ENCODE peak calls at places on chromosome 17, in six cellular contexts. H, J, W, Y, Q and L are unnamed samples.

GRCh38 chr17:47076171-47076570 is 97.1 kb upstream of the RPRML start:
- DNase-seq in Q (no peak), W (no peak), H (no peak), J (peak; percentile 73), Y (no peak), L (no peak)

GRCh38 chr17:48054238-48055185 is 6.4 kb downstream of the NFE2L1 start:
- DNase-seq in H (peak; percentile 100), J (peak; percentile 60), W (peak; percentile 93), Q (peak; percentile 26), Y (peak; percentile 98), L (peak; percentile 93)

GRCh38 chr17:50725769-50726655 is 6.6 kb downstream of the LUC7L3 start:
- DNase-seq in Y (no peak), W (no peak), H (no peak), Q (no peak), J (no peak), L (no peak)

GRCh38 chr17:45345554-45346254 is 28.9 kb upstream of the MAP3K14 start:
- DNase-seq in H (no peak), W (peak; percentile 69), Y (no peak), Q (no peak), J (peak; percentile 88), L (no peak)

GRCh38 chr17:67717192-67717623 is 528 bp upstream of the NOL11 start:
- DNase-seq in Y (no peak), W (no peak), Q (no peak), H (no peak), J (no peak), L (no peak)

GRCh38 chr17:76176701-76177574 is 35.9 kb upstream of the FOXJ1 start:
- DNase-seq in H (peak; percentile 63), J (no peak), Q (no peak), Y (no peak), W (no peak), L (no peak)

GRCh38 chr17:48542956-48543853 is 1.7 kb downstream of the HOXB2 start:
- DNase-seq in J (peak; percentile 67), Y (no peak), Q (peak; percentile 82), H (peak; percentile 79), W (peak; percentile 66), L (no peak)

GRCh38 chr17:31296156-31296555 is 883 bp downstream of the OMG start:
- DNase-seq in Q (no peak), J (no peak), Y (no peak), H (no peak), W (no peak), L (no peak)

GRCh38 chr17:36849871-36850348 is 87.4 kb upstream of the LHX1 start:
- DNase-seq in J (peak; percentile 63), Q (no peak), H (no peak), Y (no peak), W (peak; percentile 86), L (no peak)

GRCh38 chr17:80264048-80264792 is 3.6 kb downstream of the RNF213 start:
- DNase-seq in H (no peak), Y (no peak), Q (no peak), J (no peak), W (no peak), L (no peak)

GRCh38 chr17:58783380-58783779 is 27.7 kb downstream of the PPM1E start:
- DNase-seq in J (no peak), Q (no peak), H (no peak), Y (no peak), W (no peak), L (no peak)

GRCh38 chr17:9928601-9929341 is 23.7 kb upstream of the RCVRN start:
- DNase-seq in W (peak; percentile 95), J (peak; percentile 96), Y (peak; percentile 41), Q (peak; percentile 66), H (peak; percentile 80), L (peak; percentile 46)

GRCh38 chr17:78785011-78785662 is 3.1 kb upstream of the CYTH1 start:
- DNase-seq in H (no peak), W (no peak), J (no peak), Y (no peak), Q (no peak), L (no peak)

GRCh38 chr17:50541402-50541915 is 5.5 kb upstream of the SPATA20 start:
- DNase-seq in Y (no peak), Q (no peak), H (no peak), J (no peak), W (no peak), L (no peak)

GRCh38 chr17:79046501-79047280 is 22.7 kb downstream of the C1QTNF1 start:
- DNase-seq in W (no peak), Q (no peak), J (no peak), Y (no peak), H (no peak), L (no peak)

GRCh38 chr17:48510761-48511604 is 19.8 kb downstream of the HOXB1 start:
- DNase-seq in W (no peak), Q (peak; percentile 50), Y (no peak), H (no peak), J (peak; percentile 71), L (no peak)

GRCh38 chr17:45248132-45248936 is 13.6 kb downstream of the SPATA32 start:
- DNase-seq in H (peak; percentile 91), J (no peak), Q (peak; percentile 40), W (no peak), Y (no peak), L (peak; percentile 47)

GRCh38 chr17:76240461-76241204 is at the start of gene RNF157:
- DNase-seq in Y (no peak), Q (no peak), J (peak; percentile 48), H (peak; percentile 91), W (peak; percentile 78), L (peak; percentile 81)

GRCh38 chr17:10041287-10041612 is 136.2 kb upstream of the RCVRN start:
- DNase-seq in Y (no peak), Q (peak; percentile 59), H (no peak), W (no peak), J (no peak), L (no peak)

GRCh38 chr17:13953871-13954270 is 115.4 kb upstream of the COX10 start:
- DNase-seq in W (peak; percentile 48), Q (no peak), H (no peak), Y (no peak), J (peak; percentile 50), L (no peak)

GRCh38 chr17:28467456-28468025 is 5.9 kb upstream of the SLC13A2 start:
- DNase-seq in Q (no peak), W (peak; percentile 68), H (no peak), J (peak; percentile 33), Y (no peak), L (no peak)

GRCh38 chr17:81200695-81201580 is 21.8 kb downstream of the CEP131 start:
- DNase-seq in W (peak; percentile 75), J (peak; percentile 72), Q (peak; percentile 55), H (no peak), Y (no peak), L (peak; percentile 21)

DNA sequence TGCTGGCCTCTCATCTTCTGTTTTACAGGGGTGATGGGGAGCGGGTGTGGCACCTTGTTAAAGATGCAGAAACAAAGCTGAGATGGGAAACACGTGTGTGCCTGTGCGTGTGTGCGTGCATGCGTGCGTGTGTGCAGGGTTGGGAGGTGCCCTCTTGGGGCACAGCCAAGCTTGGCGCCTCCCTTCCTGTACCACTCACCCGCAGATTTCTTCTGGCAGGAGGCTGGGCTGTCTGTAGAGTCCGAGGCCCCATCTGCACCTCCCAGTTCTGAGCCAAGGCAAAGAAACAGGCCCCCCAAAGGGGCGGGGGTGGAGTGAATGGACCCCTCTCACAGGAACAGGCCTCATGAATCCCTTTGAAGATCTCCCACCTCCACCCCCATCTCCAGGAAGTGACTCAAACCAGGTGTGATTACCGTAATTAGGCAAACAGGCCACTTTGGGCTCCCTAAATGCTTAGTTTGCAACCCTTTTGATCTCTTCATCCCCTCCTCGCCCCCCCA is 20.9 kb downstream of the TNS4 start:
- DNase-seq in H (peak; percentile 76), W (no peak), J (no peak), Q (no peak), Y (no peak), L (no peak)
- H2AK5ac ChIP-seq in H (no peak overlapping the region), W (no peak overlapping the region), J (peak overlapping the region; percentile 99), Q (no peak overlapping the region), Y (no peak overlapping the region), L (peak overlapping the region; percentile 17)

DNA sequence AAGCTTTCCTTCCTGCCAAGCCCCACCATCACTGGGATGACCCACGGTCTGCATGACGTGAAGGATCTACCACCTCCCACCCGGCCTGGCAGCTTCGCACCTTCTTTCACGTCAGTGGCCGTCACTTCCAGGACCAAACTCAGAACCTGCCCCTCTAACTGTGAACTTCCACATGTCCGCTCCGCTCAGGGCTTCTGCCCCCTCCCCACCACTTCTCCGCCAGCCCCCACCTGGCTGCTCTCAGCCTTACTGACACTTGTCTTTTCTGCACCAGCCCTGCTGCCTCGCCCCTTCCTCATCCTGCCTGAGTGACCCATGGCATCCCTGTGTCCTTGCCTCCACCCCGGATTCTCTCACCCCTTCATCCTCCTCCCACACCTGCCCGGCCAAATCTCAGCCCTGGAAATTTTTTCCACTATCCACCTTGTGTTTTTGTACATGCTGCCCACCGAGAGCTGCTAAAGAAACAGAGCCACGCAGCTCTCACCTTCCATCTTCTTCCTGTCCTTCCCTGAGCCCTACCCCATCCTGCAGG is 14.2 kb downstream of the PIMREG start:
- DNase-seq in W (no peak), Q (no peak), H (no peak), J (no peak), Y (no peak), L (no peak)
- H3K14ac ChIP-seq in W (no peak overlapping the region), Q (no peak overlapping the region), H (peak overlapping the region; percentile 8), J (no peak overlapping the region), Y (no peak overlapping the region), L (no peak overlapping the region)

GRCh38 chr17:74987418-74987908 is at the start of gene CDR2L:
- DNase-seq in Q (peak; percentile 92), H (peak; percentile 98), J (peak; percentile 89), W (peak; percentile 94), Y (peak; percentile 79), L (peak; percentile 91)
- H3K18ac ChIP-seq in Q (peak within 1 kb of the TSS; percentile 64), H (peak within 1 kb of the TSS; percentile 77), J (peak within 1 kb of the TSS; percentile 95), W (peak within 1 kb of the TSS; percentile 95), Y (peak within 1 kb of the TSS; percentile 78), L (peak within 1 kb of the TSS; percentile 95)

DNA sequence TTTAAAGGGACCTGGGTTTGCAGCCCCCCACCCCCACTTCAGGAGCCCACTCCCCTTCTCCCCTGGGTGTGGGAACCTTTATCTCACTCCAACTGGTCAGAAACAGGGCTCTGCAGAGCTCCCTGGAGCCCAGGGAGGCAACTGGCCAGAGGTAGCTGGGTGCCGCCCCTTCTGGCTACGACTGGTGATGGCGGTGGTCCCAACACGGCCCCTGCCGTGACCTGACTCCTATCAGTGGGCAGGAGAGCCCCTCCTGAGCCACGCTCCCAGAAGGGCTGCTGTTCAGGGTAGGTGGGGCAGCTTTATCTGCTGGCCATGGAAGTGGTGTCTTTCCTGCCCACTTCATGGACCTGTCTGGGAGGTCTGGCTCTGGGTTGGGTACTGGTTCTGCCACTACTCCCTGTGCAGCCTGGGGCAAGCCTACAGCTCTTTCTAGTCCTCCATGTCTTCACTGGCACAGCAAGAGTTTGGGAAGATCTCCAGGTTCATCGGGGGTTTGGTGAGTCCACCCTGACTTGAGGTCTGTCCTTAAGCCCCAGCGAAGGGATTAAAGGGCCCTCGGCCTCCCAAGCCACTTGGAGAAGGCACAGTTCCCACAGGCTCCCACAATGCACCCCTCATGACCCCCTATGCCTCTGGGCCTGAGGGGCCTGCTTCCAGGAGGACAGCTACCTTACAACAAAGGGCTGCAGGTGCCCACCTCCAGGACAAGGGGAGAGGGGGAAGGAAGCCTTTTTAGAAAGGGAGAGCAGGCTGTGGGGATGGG is 5.5 kb upstream of the SREBF1 start:
- DNase-seq in W (no peak), H (no peak), Q (no peak), Y (no peak), J (no peak), L (no peak)
- H2AK5ac ChIP-seq in W (no peak overlapping the region), H (no peak overlapping the region), Q (peak overlapping the region; percentile 86), Y (peak overlapping the region; percentile 79), J (peak overlapping the region; percentile 59), L (peak overlapping the region; percentile 98)